ENCODE peak calls at places on chromosomes 3 and 15, in nine cellular contexts. One of them, this sample, is unnamed.

GRCh38 chr3:66472313-66473134 is 28.3 kb downstream of the LRIG1 start:
- DNase-seq in NCI-H1930: no peak
- DNase-seq in activated effector memory CD4-positive, alpha-beta T cell treated with Interleukin-2 at 50 U/mL for 16 hours: no peak
- DNase-seq in EL: peak
- DNase-seq in HuH-7: no peak
- DNase-seq in upper lobe of left lung: no peak
- DNase-seq in uterus: no peak
- DNase-seq in HFFc6: peak
- DNase-seq in heart right ventricle: no peak
- DNase-seq in this sample: no peak

GRCh38 chr3:152458725-152459515 is 190.2 kb downstream of the MBNL1 start:
- DNase-seq in heart right ventricle: no peak
- DNase-seq in HuH-7: no peak
- DNase-seq in uterus: no peak
- DNase-seq in EL: no peak
- DNase-seq in upper lobe of left lung: no peak
- DNase-seq in NCI-H1930: no peak
- DNase-seq in activated effector memory CD4-positive, alpha-beta T cell treated with Interleukin-2 at 50 U/mL for 16 hours: no peak
- DNase-seq in HFFc6: no peak
- DNase-seq in this sample: no peak

GRCh38 chr3:29486087-29486486 is 205.2 kb downstream of the RBMS3 start:
- DNase-seq in uterus: no peak
- DNase-seq in upper lobe of left lung: no peak
- DNase-seq in activated effector memory CD4-positive, alpha-beta T cell treated with Interleukin-2 at 50 U/mL for 16 hours: no peak
- DNase-seq in HuH-7: no peak
- DNase-seq in NCI-H1930: no peak
- DNase-seq in HFFc6: peak
- DNase-seq in heart right ventricle: no peak
- DNase-seq in EL: peak
- DNase-seq in this sample: peak

GRCh38 chr3:69927571-69927970 is 72.0 kb upstream of the SAMMSON start:
- DNase-seq in HFFc6: no peak
- DNase-seq in upper lobe of left lung: no peak
- DNase-seq in EL: no peak
- DNase-seq in NCI-H1930: no peak
- DNase-seq in activated effector memory CD4-positive, alpha-beta T cell treated with Interleukin-2 at 50 U/mL for 16 hours: no peak
- DNase-seq in HuH-7: no peak
- DNase-seq in uterus: no peak
- DNase-seq in heart right ventricle: no peak
- DNase-seq in this sample: no peak

GRCh38 chr3:187667526-187667925 is 2.7 kb downstream of the SST start:
- DNase-seq in uterus: no peak
- DNase-seq in HFFc6: no peak
- DNase-seq in EL: no peak
- DNase-seq in NCI-H1930: peak
- DNase-seq in upper lobe of left lung: no peak
- DNase-seq in heart right ventricle: no peak
- DNase-seq in activated effector memory CD4-positive, alpha-beta T cell treated with Interleukin-2 at 50 U/mL for 16 hours: no peak
- DNase-seq in HuH-7: no peak
- DNase-seq in this sample: no peak

GRCh38 chr15:74303741-74304309 is 63.6 kb downstream of the CYP11A1 start:
- DNase-seq in activated effector memory CD4-positive, alpha-beta T cell treated with Interleukin-2 at 50 U/mL for 16 hours: no peak
- DNase-seq in HuH-7: no peak
- DNase-seq in EL: no peak
- DNase-seq in uterus: no peak
- DNase-seq in heart right ventricle: no peak
- DNase-seq in HFFc6: no peak
- DNase-seq in NCI-H1930: no peak
- DNase-seq in upper lobe of left lung: no peak
- DNase-seq in this sample: no peak

GRCh38 chr3:158845748-158846350 is 44.0 kb downstream of the MFSD1 start:
- DNase-seq in uterus: no peak
- DNase-seq in NCI-H1930: peak
- DNase-seq in upper lobe of left lung: no peak
- DNase-seq in HuH-7: peak
- DNase-seq in EL: peak
- DNase-seq in heart right ventricle: peak
- DNase-seq in activated effector memory CD4-positive, alpha-beta T cell treated with Interleukin-2 at 50 U/mL for 16 hours: no peak
- DNase-seq in HFFc6: no peak
- DNase-seq in this sample: peak

GRCh38 chr3:50050361-50050760 is 38.4 kb upstream of the RBM5 start:
- DNase-seq in uterus: no peak
- DNase-seq in EL: peak
- DNase-seq in activated effector memory CD4-positive, alpha-beta T cell treated with Interleukin-2 at 50 U/mL for 16 hours: no peak
- DNase-seq in HFFc6: peak
- DNase-seq in HuH-7: no peak
- DNase-seq in heart right ventricle: no peak
- DNase-seq in NCI-H1930: no peak
- DNase-seq in upper lobe of left lung: no peak
- DNase-seq in this sample: peak

GRCh38 chr3:132972333-132972732 is 65.9 kb upstream of the TMEM108 start:
- DNase-seq in activated effector memory CD4-positive, alpha-beta T cell treated with Interleukin-2 at 50 U/mL for 16 hours: no peak
- DNase-seq in heart right ventricle: no peak
- DNase-seq in HuH-7: no peak
- DNase-seq in HFFc6: no peak
- DNase-seq in EL: peak
- DNase-seq in upper lobe of left lung: no peak
- DNase-seq in NCI-H1930: no peak
- DNase-seq in uterus: no peak
- DNase-seq in this sample: no peak

GRCh38 chr3:42839616-42840015 is 30.4 kb downstream of the ACKR2 start:
- DNase-seq in upper lobe of left lung: peak
- DNase-seq in EL: peak
- DNase-seq in activated effector memory CD4-positive, alpha-beta T cell treated with Interleukin-2 at 50 U/mL for 16 hours: no peak
- DNase-seq in HuH-7: peak
- DNase-seq in HFFc6: peak
- DNase-seq in uterus: peak
- DNase-seq in NCI-H1930: peak
- DNase-seq in heart right ventricle: peak
- DNase-seq in this sample: peak

GRCh38 chr3:143977326-143978262 is 6.0 kb downstream of the DIPK2A start:
- DNase-seq in HuH-7: no peak
- DNase-seq in HFFc6: no peak
- DNase-seq in upper lobe of left lung: no peak
- DNase-seq in uterus: no peak
- DNase-seq in NCI-H1930: no peak
- DNase-seq in EL: no peak
- DNase-seq in activated effector memory CD4-positive, alpha-beta T cell treated with Interleukin-2 at 50 U/mL for 16 hours: no peak
- DNase-seq in heart right ventricle: no peak
- DNase-seq in this sample: no peak

GRCh38 chr3:110799236-110799635 is 272.4 kb upstream of the NECTIN3 start:
- DNase-seq in HuH-7: no peak
- DNase-seq in uterus: no peak
- DNase-seq in activated effector memory CD4-positive, alpha-beta T cell treated with Interleukin-2 at 50 U/mL for 16 hours: no peak
- DNase-seq in HFFc6: no peak
- DNase-seq in upper lobe of left lung: no peak
- DNase-seq in EL: peak
- DNase-seq in heart right ventricle: no peak
- DNase-seq in NCI-H1930: no peak
- DNase-seq in this sample: no peak

GRCh38 chr3:62604301-62604700 is 231.0 kb upstream of the FEZF2 start:
- DNase-seq in activated effector memory CD4-positive, alpha-beta T cell treated with Interleukin-2 at 50 U/mL for 16 hours: no peak
- DNase-seq in HuH-7: no peak
- DNase-seq in HFFc6: peak
- DNase-seq in upper lobe of left lung: no peak
- DNase-seq in heart right ventricle: no peak
- DNase-seq in NCI-H1930: no peak
- DNase-seq in EL: peak
- DNase-seq in uterus: no peak
- DNase-seq in this sample: peak

GRCh38 chr3:124520970-124521369 is 209.3 kb upstream of the UMPS start:
- DNase-seq in HuH-7: peak
- DNase-seq in EL: peak
- DNase-seq in activated effector memory CD4-positive, alpha-beta T cell treated with Interleukin-2 at 50 U/mL for 16 hours: no peak
- DNase-seq in NCI-H1930: peak
- DNase-seq in uterus: no peak
- DNase-seq in heart right ventricle: no peak
- DNase-seq in HFFc6: no peak
- DNase-seq in upper lobe of left lung: no peak
- DNase-seq in this sample: no peak

GRCh38 chr15:80779658-80780415 is 667 bp downstream of the CEMIP start:
- DNase-seq in HFFc6: no peak
- DNase-seq in heart right ventricle: no peak
- DNase-seq in HuH-7: no peak
- DNase-seq in NCI-H1930: no peak
- DNase-seq in uterus: no peak
- DNase-seq in upper lobe of left lung: peak
- DNase-seq in activated effector memory CD4-positive, alpha-beta T cell treated with Interleukin-2 at 50 U/mL for 16 hours: no peak
- DNase-seq in EL: peak
- DNase-seq in this sample: peak

GRCh38 chr15:73190189-73190601 is 137.9 kb downstream of the NEO1 start:
- DNase-seq in upper lobe of left lung: no peak
- DNase-seq in HuH-7: no peak
- DNase-seq in HFFc6: no peak
- DNase-seq in uterus: no peak
- DNase-seq in EL: no peak
- DNase-seq in NCI-H1930: no peak
- DNase-seq in activated effector memory CD4-positive, alpha-beta T cell treated with Interleukin-2 at 50 U/mL for 16 hours: no peak
- DNase-seq in heart right ventricle: no peak
- DNase-seq in this sample: no peak

GRCh38 chr3:23696842-23697241 is 108.9 kb upstream of the UBE2E1 start:
- DNase-seq in activated effector memory CD4-positive, alpha-beta T cell treated with Interleukin-2 at 50 U/mL for 16 hours: no peak
- DNase-seq in upper lobe of left lung: no peak
- DNase-seq in heart right ventricle: no peak
- DNase-seq in HuH-7: no peak
- DNase-seq in EL: no peak
- DNase-seq in HFFc6: no peak
- DNase-seq in uterus: no peak
- DNase-seq in NCI-H1930: no peak
- DNase-seq in this sample: no peak

GRCh38 chr3:15629860-15630597 is 28.5 kb downstream of the BTD start:
- DNase-seq in HuH-7: peak
- DNase-seq in EL: peak
- DNase-seq in NCI-H1930: peak
- DNase-seq in HFFc6: peak
- DNase-seq in upper lobe of left lung: no peak
- DNase-seq in activated effector memory CD4-positive, alpha-beta T cell treated with Interleukin-2 at 50 U/mL for 16 hours: peak
- DNase-seq in heart right ventricle: peak
- DNase-seq in uterus: peak
- DNase-seq in this sample: peak

GRCh38 chr15:58229297-58229768 is 91.2 kb downstream of the AQP9 start:
- DNase-seq in HuH-7: no peak
- DNase-seq in HFFc6: peak
- DNase-seq in uterus: no peak
- DNase-seq in EL: no peak
- DNase-seq in NCI-H1930: no peak
- DNase-seq in activated effector memory CD4-positive, alpha-beta T cell treated with Interleukin-2 at 50 U/mL for 16 hours: no peak
- DNase-seq in heart right ventricle: no peak
- DNase-seq in upper lobe of left lung: no peak
- DNase-seq in this sample: no peak

GRCh38 chr3:116442331-116443021 is 2.8 kb downstream of the LSAMP start:
- DNase-seq in uterus: no peak
- DNase-seq in activated effector memory CD4-positive, alpha-beta T cell treated with Interleukin-2 at 50 U/mL for 16 hours: no peak
- DNase-seq in heart right ventricle: no peak
- DNase-seq in EL: no peak
- DNase-seq in upper lobe of left lung: no peak
- DNase-seq in HuH-7: no peak
- DNase-seq in NCI-H1930: no peak
- DNase-seq in HFFc6: no peak
- DNase-seq in this sample: no peak

GRCh38 chr3:181239456-181239855 is 249.9 kb upstream of the DNAJC19 start:
- DNase-seq in EL: no peak
- DNase-seq in HFFc6: no peak
- DNase-seq in activated effector memory CD4-positive, alpha-beta T cell treated with Interleukin-2 at 50 U/mL for 16 hours: no peak
- DNase-seq in upper lobe of left lung: no peak
- DNase-seq in heart right ventricle: no peak
- DNase-seq in uterus: no peak
- DNase-seq in NCI-H1930: no peak
- DNase-seq in HuH-7: no peak
- DNase-seq in this sample: no peak

GRCh38 chr3:184539801-184540440 is 21.7 kb upstream of the EPHB3 start:
- DNase-seq in HuH-7: no peak
- DNase-seq in NCI-H1930: no peak
- DNase-seq in EL: no peak
- DNase-seq in upper lobe of left lung: no peak
- DNase-seq in HFFc6: no peak
- DNase-seq in uterus: no peak
- DNase-seq in heart right ventricle: no peak
- DNase-seq in activated effector memory CD4-positive, alpha-beta T cell treated with Interleukin-2 at 50 U/mL for 16 hours: no peak
- DNase-seq in this sample: no peak

GRCh38 chr3:132135628-132136333 is 101.0 kb upstream of the CPNE4 start:
- DNase-seq in uterus: no peak
- DNase-seq in EL: peak
- DNase-seq in upper lobe of left lung: no peak
- DNase-seq in activated effector memory CD4-positive, alpha-beta T cell treated with Interleukin-2 at 50 U/mL for 16 hours: no peak
- DNase-seq in NCI-H1930: no peak
- DNase-seq in HFFc6: peak
- DNase-seq in heart right ventricle: no peak
- DNase-seq in HuH-7: no peak
- DNase-seq in this sample: peak

GRCh38 chr3:148642616-148643015 is 55.1 kb upstream of the AGTR1 start:
- DNase-seq in EL: peak
- DNase-seq in heart right ventricle: no peak
- DNase-seq in upper lobe of left lung: no peak
- DNase-seq in activated effector memory CD4-positive, alpha-beta T cell treated with Interleukin-2 at 50 U/mL for 16 hours: no peak
- DNase-seq in uterus: no peak
- DNase-seq in HFFc6: peak
- DNase-seq in HuH-7: no peak
- DNase-seq in NCI-H1930: no peak
- DNase-seq in this sample: no peak

GRCh38 chr3:73511555-73511954 is 113.2 kb downstream of the PDZRN3 start:
- DNase-seq in upper lobe of left lung: no peak
- DNase-seq in EL: no peak
- DNase-seq in HuH-7: no peak
- DNase-seq in heart right ventricle: no peak
- DNase-seq in activated effector memory CD4-positive, alpha-beta T cell treated with Interleukin-2 at 50 U/mL for 16 hours: no peak
- DNase-seq in uterus: no peak
- DNase-seq in NCI-H1930: no peak
- DNase-seq in HFFc6: no peak
- DNase-seq in this sample: no peak

GRCh38 chr3:114451561-114452018 is 157.8 kb downstream of the TIGIT start:
- DNase-seq in uterus: peak
- DNase-seq in HuH-7: no peak
- DNase-seq in EL: no peak
- DNase-seq in heart right ventricle: peak
- DNase-seq in HFFc6: no peak
- DNase-seq in NCI-H1930: no peak
- DNase-seq in upper lobe of left lung: no peak
- DNase-seq in activated effector memory CD4-positive, alpha-beta T cell treated with Interleukin-2 at 50 U/mL for 16 hours: no peak
- DNase-seq in this sample: no peak

GRCh38 chr3:126104028-126104635 is 20.2 kb upstream of the SLC41A3 start:
- DNase-seq in NCI-H1930: no peak
- DNase-seq in heart right ventricle: no peak
- DNase-seq in HuH-7: no peak
- DNase-seq in EL: no peak
- DNase-seq in activated effector memory CD4-positive, alpha-beta T cell treated with Interleukin-2 at 50 U/mL for 16 hours: no peak
- DNase-seq in HFFc6: no peak
- DNase-seq in uterus: no peak
- DNase-seq in upper lobe of left lung: no peak
- DNase-seq in this sample: peak

GRCh38 chr3:30399394-30400181 is 206.8 kb upstream of the TGFBR2 start:
- DNase-seq in HuH-7: no peak
- DNase-seq in EL: peak
- DNase-seq in HFFc6: no peak
- DNase-seq in NCI-H1930: no peak
- DNase-seq in uterus: no peak
- DNase-seq in upper lobe of left lung: no peak
- DNase-seq in heart right ventricle: no peak
- DNase-seq in activated effector memory CD4-positive, alpha-beta T cell treated with Interleukin-2 at 50 U/mL for 16 hours: no peak
- DNase-seq in this sample: no peak

GRCh38 chr15:62975515-62975914 is 67.0 kb upstream of the TPM1 start:
- DNase-seq in HFFc6: no peak
- DNase-seq in heart right ventricle: no peak
- DNase-seq in activated effector memory CD4-positive, alpha-beta T cell treated with Interleukin-2 at 50 U/mL for 16 hours: no peak
- DNase-seq in EL: no peak
- DNase-seq in NCI-H1930: no peak
- DNase-seq in uterus: no peak
- DNase-seq in upper lobe of left lung: no peak
- DNase-seq in HuH-7: no peak
- DNase-seq in this sample: no peak

GRCh38 chr3:150146891-150147761 is 176.4 kb upstream of the PFN2 start:
- DNase-seq in NCI-H1930: no peak
- DNase-seq in HFFc6: peak
- DNase-seq in heart right ventricle: peak
- DNase-seq in activated effector memory CD4-positive, alpha-beta T cell treated with Interleukin-2 at 50 U/mL for 16 hours: no peak
- DNase-seq in EL: peak
- DNase-seq in uterus: no peak
- DNase-seq in upper lobe of left lung: no peak
- DNase-seq in HuH-7: no peak
- DNase-seq in this sample: peak

GRCh38 chr3:112739252-112739945 is 98.5 kb upstream of the CCDC80 start:
- DNase-seq in HuH-7: no peak
- DNase-seq in HFFc6: peak
- DNase-seq in heart right ventricle: no peak
- DNase-seq in uterus: no peak
- DNase-seq in activated effector memory CD4-positive, alpha-beta T cell treated with Interleukin-2 at 50 U/mL for 16 hours: no peak
- DNase-seq in upper lobe of left lung: no peak
- DNase-seq in EL: peak
- DNase-seq in NCI-H1930: no peak
- DNase-seq in this sample: peak